ENCODE peak calls at places on chromosomes 6 and 20, in six cellular contexts. E is HCT116, Z is astrocyte of the spinal cord, B is PC-3, W is fibroblast of mammary gland, J is AG04449. O is an unnamed sample.

GRCh38 chr20:19886666-19887288 is 128.7 kb downstream of the RIN2 start:
- DNase-seq in Z (peak; percentile 32), B (peak; percentile 26), J (no peak), E (no peak), W (peak; percentile 33), O (no peak)

GRCh38 chr6:24933868-24934401 is 1.8 kb downstream of the RIPOR2 start:
- DNase-seq in J (no peak), W (peak; percentile 18), E (peak; percentile 57), Z (no peak), B (peak; percentile 53), O (no peak)

GRCh38 chr20:34927736-34928135 is 27.9 kb downstream of the GSS start:
- DNase-seq in Z (no peak), B (peak; percentile 70), E (no peak), W (no peak), J (no peak), O (no peak)

GRCh38 chr6:138682722-138683521 is 90.6 kb upstream of the CCDC28A start:
- DNase-seq in J (no peak), W (peak; percentile 59), B (peak; percentile 65), Z (peak; percentile 87), E (no peak), O (no peak)

GRCh38 chr6:85756982-85757381 is 114.3 kb upstream of the SYNCRIP start:
- DNase-seq in E (peak; percentile 22), J (no peak), W (peak; percentile 45), Z (peak; percentile 46), B (peak; percentile 59), O (peak; percentile 22)

GRCh38 chr6:170225852-170226417 is 64.9 kb downstream of the DLL1 start:
- DNase-seq in J (no peak), E (no peak), W (no peak), B (no peak), Z (no peak), O (no peak)

GRCh38 chr6:31752739-31753319 is 9.6 kb upstream of the SAPCD1 start:
- DNase-seq in E (no peak), J (no peak), W (peak; percentile 91), Z (peak; percentile 79), B (peak; percentile 84), O (no peak)

GRCh38 chr6:139540276-139540675 is 165.8 kb upstream of the CITED2 start:
- DNase-seq in J (no peak), B (peak; percentile 52), E (no peak), W (peak; percentile 93), Z (peak; percentile 60), O (no peak)

GRCh38 chr6:40054602-40055001 is 120.3 kb upstream of the MOCS1 start:
- DNase-seq in B (no peak), Z (no peak), E (no peak), W (no peak), J (no peak), O (no peak)

GRCh38 chr6:5783584-5784089 is 223.1 kb downstream of the NRN1 start:
- DNase-seq in J (no peak), Z (no peak), B (no peak), E (no peak), W (no peak), O (no peak)

GRCh38 chr6:114564302-114564933 is 221.6 kb upstream of the HS3ST5 start:
- DNase-seq in E (no peak), Z (no peak), B (no peak), W (no peak), J (no peak), O (no peak)

GRCh38 chr6:100663219-100663863 is 198.6 kb upstream of the SIM1 start:
- DNase-seq in W (peak; percentile 73), E (no peak), B (peak; percentile 80), Z (peak; percentile 69), J (peak; percentile 70), O (peak; percentile 16)

GRCh38 chr20:6185268-6185667 is 62.4 kb upstream of the FERMT1 start:
- DNase-seq in Z (no peak), W (no peak), E (no peak), B (peak; percentile 15), J (no peak), O (no peak)

GRCh38 chr6:6712258-6712978 is 123.9 kb downstream of the LY86 start:
- DNase-seq in B (peak; percentile 94), W (peak; percentile 96), E (peak; percentile 38), Z (peak; percentile 79), J (peak; percentile 50), O (peak; percentile 68)

GRCh38 chr20:46704714-46705377 is 4.6 kb upstream of the SLC2A10 start:
- DNase-seq in B (no peak), E (no peak), W (no peak), Z (no peak), J (no peak), O (no peak)

GRCh38 chr6:116528800-116529199 is 16.7 kb downstream of the TRAPPC3L start:
- DNase-seq in E (no peak), Z (peak; percentile 7), J (no peak), B (peak; percentile 28), W (no peak), O (no peak)

GRCh38 chr6:130760006-130760405 is 67.2 kb upstream of the SMLR1 start:
- DNase-seq in E (peak; percentile 44), J (no peak), W (peak; percentile 63), Z (peak; percentile 64), B (peak; percentile 66), O (peak; percentile 15)
- TF ChIP-seq CTCF in E (peak; percentile 89), J (peak; percentile 69), W (peak; percentile 86), Z (peak; percentile 82), B (peak; percentile 80), O (peak; percentile 72)

DNA sequence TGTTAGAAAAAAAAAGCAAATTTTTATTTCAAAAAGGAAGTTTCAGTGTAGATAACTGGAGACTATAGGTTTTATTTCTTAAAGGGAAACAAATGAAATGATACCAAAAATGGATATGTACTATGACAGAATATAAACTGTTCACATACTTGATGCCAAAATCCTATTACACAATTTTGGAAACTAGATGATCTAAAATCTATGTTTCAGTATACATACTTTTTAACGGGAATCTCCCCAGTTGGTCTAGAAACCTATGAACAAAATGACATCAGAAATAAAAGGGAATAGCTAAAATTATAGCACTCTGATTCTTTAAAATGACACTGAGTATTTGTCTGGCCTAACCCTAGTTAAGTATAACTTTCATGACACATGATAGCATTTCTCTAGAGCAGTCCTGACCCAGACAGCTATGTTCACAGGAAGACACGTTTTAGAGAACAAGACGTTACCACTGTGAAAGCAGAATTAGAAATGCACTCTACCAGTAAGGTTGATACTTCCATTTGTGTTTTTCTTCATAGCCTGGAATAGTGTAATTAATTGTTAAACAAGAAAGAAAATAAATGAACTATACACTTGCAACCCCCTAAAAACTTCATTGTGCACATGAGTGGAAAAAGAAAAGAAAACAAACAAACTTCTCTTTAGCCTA is 3.4 kb downstream of the OSER1 start:
- DNase-seq in W (no peak), J (no peak), B (no peak), E (no peak), Z (no peak), O (no peak)
- H3K4me3 ChIP-seq in W (no peak overlapping the region), J (no peak overlapping the region), B (peak overlapping the region; percentile 87), E (no peak overlapping the region), Z (no peak overlapping the region), O (no peak overlapping the region)

GRCh38 chr6:74280130-74280692 is 584.2 kb downstream of the CD109 start:
- DNase-seq in J (no peak), W (peak; percentile 25), Z (no peak), E (no peak), B (peak; percentile 11), O (no peak)
- TF ChIP-seq CTCF in J (no peak), W (peak; percentile 53), Z (peak; percentile 7), E (peak; percentile 65), B (peak; percentile 48), O (no peak)

GRCh38 chr20:2692886-2693285 is 306 bp downstream of the EBF4 start:
- DNase-seq in B (no peak), Z (no peak), E (no peak), W (no peak), J (no peak), O (no peak)

GRCh38 chr20:2690718-2691117 is 1.9 kb upstream of the EBF4 start:
- DNase-seq in B (no peak), Z (no peak), W (no peak), J (no peak), E (no peak), O (no peak)

GRCh38 chr20:2692036-2692885 is at the start of gene EBF4:
- DNase-seq in J (no peak), Z (no peak), B (no peak), W (peak; percentile 15), E (no peak), O (no peak)

GRCh38 chr20:2691127-2691526 is 1.5 kb upstream of the EBF4 start:
- DNase-seq in E (no peak), B (no peak), W (no peak), Z (no peak), J (no peak), O (no peak)

GRCh38 chr20:2691663-2692035 is 931 bp upstream of the EBF4 start:
- DNase-seq in J (no peak), E (no peak), B (no peak), W (no peak), Z (no peak), O (no peak)
- H3K4me3 ChIP-seq in J (peak overlapping the region; percentile 50), E (no peak overlapping the region), B (no peak overlapping the region), W (no peak overlapping the region), Z (no peak overlapping the region), O (no peak overlapping the region)

GRCh38 chr6:161153725-161154124 is 120.1 kb downstream of the AGPAT4 start:
- DNase-seq in E (no peak), W (no peak), B (no peak), Z (no peak), J (no peak), O (no peak)

GRCh38 chr6:161152527-161152862 is 121.4 kb downstream of the AGPAT4 start:
- DNase-seq in W (no peak), Z (no peak), E (no peak), J (no peak), B (no peak), O (no peak)

GRCh38 chr6:161154796-161155335 is 119.0 kb downstream of the AGPAT4 start:
- DNase-seq in Z (no peak), J (no peak), E (no peak), B (no peak), W (no peak), O (no peak)

GRCh38 chr6:161151660-161152526 is 122.0 kb downstream of the AGPAT4 start:
- DNase-seq in B (no peak), Z (no peak), E (no peak), W (no peak), J (no peak), O (no peak)

GRCh38 chr6:161152904-161153662 is 120.8 kb downstream of the AGPAT4 start:
- DNase-seq in B (no peak), Z (no peak), J (no peak), E (no peak), W (peak; percentile 26), O (no peak)
- TF ChIP-seq CTCF in B (peak; percentile 70), Z (peak; percentile 72), J (peak; percentile 58), E (peak; percentile 64), W (peak; percentile 53), O (peak; percentile 56)

DNA sequence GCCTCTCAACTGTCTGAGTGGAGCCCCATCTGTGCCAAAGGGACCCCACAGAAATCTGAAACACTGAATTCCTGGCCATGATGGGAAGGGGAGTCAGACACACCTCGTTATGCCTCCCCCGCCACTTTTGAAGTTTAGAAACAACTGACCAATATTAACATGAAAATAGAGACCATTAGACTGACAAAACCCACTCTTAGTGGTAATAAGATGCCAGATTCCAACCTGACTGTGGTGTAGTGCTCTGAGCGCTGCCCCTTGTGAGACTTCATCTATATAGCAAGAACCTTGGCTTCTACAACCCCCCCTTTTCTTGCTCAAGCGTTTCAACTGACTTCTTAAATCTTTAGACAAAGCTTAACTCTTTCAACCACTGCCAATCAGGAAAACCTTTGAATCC is 46.1 kb upstream of the UNC93A start:
- DNase-seq in W (no peak), E (no peak), Z (no peak), B (no peak), J (no peak), O (no peak)
- H3K4me3 ChIP-seq in W (no peak overlapping the region), E (no peak overlapping the region), Z (no peak overlapping the region), B (no peak overlapping the region), J (no peak overlapping the region), O (no peak overlapping the region)